ENCODE peak calls at places on chromosomes 12 and 14, in five cellular contexts. U is mammary epithelial cell, Q is breast epithelium, S is H9, V is RWPE1. T is an unnamed sample.

GRCh38 chr12:79685068-79685467 is 5.7 kb downstream of the PAWR start:
- DNase-seq in U (peak), S (no peak), Q (no peak), V (peak), T (no peak)

GRCh38 chr14:86065407-86065806 is 535.5 kb downstream of the FLRT2 start:
- DNase-seq in S (no peak), U (no peak), V (no peak), Q (no peak), T (no peak)

GRCh38 chr14:100871234-100872186 is 32.0 kb downstream of the RTL1 start:
- DNase-seq in Q (no peak), U (peak), V (peak), S (no peak), T (no peak)

GRCh38 chr12:117134059-117134458 is 34.8 kb upstream of the TESC start:
- DNase-seq in V (no peak), S (no peak), Q (no peak), U (no peak), T (no peak)

GRCh38 chr14:38080696-38081095 is 127.0 kb upstream of the SSTR1 start:
- DNase-seq in S (no peak), V (no peak), Q (no peak), U (no peak), T (no peak)

GRCh38 chr12:52260351-52261210 is 13.9 kb upstream of the KRT86 start:
- DNase-seq in U (no peak), Q (no peak), S (no peak), V (no peak), T (no peak)

GRCh38 chr14:56112781-56113180 is 5.4 kb upstream of the PELI2 start:
- DNase-seq in S (no peak), V (no peak), U (no peak), Q (no peak), T (no peak)

GRCh38 chr14:91889477-91890211 is 22.3 kb upstream of the TC2N start:
- DNase-seq in S (no peak), V (no peak), Q (peak), U (no peak), T (no peak)

GRCh38 chr12:92042791-92043531 is 102.7 kb downstream of the BTG1 start:
- DNase-seq in U (peak), V (no peak), S (no peak), Q (no peak), T (no peak)

GRCh38 chr12:100154472-100155247 is 12.0 kb upstream of the BLTP3B start:
- DNase-seq in Q (no peak), U (peak), V (peak), S (peak), T (no peak)

GRCh38 chr14:56340921-56341320 is 222.7 kb downstream of the PELI2 start:
- DNase-seq in U (no peak), Q (no peak), S (no peak), V (no peak), T (no peak)

GRCh38 chr12:108193922-108194321 is 64.8 kb downstream of the WSCD2 start:
- DNase-seq in V (peak), U (no peak), Q (no peak), S (no peak), T (no peak)

GRCh38 chr14:101502761-101503392 is 58.4 kb upstream of the DIO3 start:
- DNase-seq in V (no peak), Q (peak), U (no peak), S (peak), T (no peak)

GRCh38 chr12:4540633-4541032 is 1.9 kb downstream of the RAD51AP1 start:
- DNase-seq in U (no peak), S (no peak), V (no peak), Q (no peak), T (no peak)

DNA sequence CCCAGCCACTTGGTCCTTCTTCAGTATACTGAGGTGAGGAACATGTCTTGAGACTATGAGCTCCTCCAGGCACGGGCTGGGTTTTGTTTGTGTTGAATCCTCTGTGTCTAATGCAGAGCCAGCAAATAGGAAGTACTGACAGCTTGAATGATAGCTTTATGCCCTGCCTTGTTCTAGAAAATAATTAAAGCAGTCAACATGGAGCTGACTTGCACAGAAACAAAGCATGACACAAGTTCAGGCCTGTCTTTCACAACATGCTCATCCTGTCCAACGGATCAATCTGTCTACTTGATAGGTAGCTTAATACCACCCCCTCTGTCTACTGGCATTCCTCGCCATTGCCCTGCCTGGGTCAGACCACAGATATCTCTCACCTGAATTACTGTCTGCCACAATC is 140.9 kb downstream of the ESRRB start:
- DNase-seq in Q (no peak), S (no peak), U (peak), V (peak), T (no peak)
- TF ChIP-seq CTCF in Q (no peak), S (no peak), U (no peak), V (no peak), T (no peak)

GRCh38 chr14:69316449-69317391 is 56.8 kb downstream of the GALNT16 start:
- DNase-seq in V (peak), Q (peak), U (peak), S (peak), T (peak)
- TF ChIP-seq CTCF in V (no peak), Q (no peak), U (no peak), S (peak), T (no peak)

GRCh38 chr12:76790564-76791552 is 26.9 kb downstream of the ZDHHC17 start:
- DNase-seq in U (no peak), V (peak), S (no peak), Q (no peak), T (no peak)
- TF ChIP-seq CTCF in U (peak), V (peak), S (peak), Q (peak), T (peak)

DNA sequence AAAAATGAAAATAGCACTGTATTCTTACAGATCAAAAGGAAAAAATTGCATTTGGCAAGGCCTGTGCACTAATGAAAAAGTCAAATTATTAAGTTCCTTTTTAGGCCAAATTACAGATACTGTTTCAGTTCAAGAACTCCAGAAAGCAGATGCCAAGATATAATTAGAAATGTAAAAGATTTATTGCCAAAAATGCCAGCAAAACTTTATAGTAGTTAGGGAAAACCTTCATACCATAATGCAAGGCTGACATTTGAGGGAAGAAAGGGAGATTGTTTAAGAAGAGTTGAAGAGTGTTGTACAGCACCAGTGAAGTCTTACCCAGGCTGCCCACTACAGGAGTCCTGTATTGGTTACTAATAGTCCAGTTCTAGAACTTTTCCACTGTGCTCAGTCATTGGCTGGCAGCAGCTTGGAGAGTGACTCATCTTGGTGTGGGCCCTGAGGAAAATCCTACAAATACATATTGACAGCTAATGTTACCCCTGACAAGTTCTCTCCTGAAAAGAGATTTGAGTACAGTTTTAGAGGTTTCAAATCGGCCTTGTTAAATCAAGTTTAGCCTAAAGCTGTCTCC is 600.4 kb downstream of the C12orf50 start:
- DNase-seq in V (peak), S (no peak), Q (no peak), U (peak), T (no peak)
- TF ChIP-seq CTCF in V (no peak), S (no peak), Q (no peak), U (no peak), T (no peak)

GRCh38 chr12:54628186-54628846 is 6.4 kb downstream of the LACRT start:
- DNase-seq in V (no peak), U (no peak), Q (no peak), S (peak), T (no peak)

GRCh38 chr12:54627304-54627703 is 7.4 kb downstream of the LACRT start:
- DNase-seq in V (no peak), U (no peak), S (peak), Q (no peak), T (no peak)

GRCh38 chr12:54624316-54625279 is 10.1 kb downstream of the LACRT start:
- DNase-seq in U (no peak), Q (no peak), S (peak), V (no peak), T (no peak)

GRCh38 chr12:54616933-54617535 is 17.7 kb downstream of the LACRT start:
- DNase-seq in V (no peak), Q (no peak), S (peak), U (no peak), T (no peak)

GRCh38 chr12:54622463-54623183 is 12.1 kb downstream of the LACRT start:
- DNase-seq in U (no peak), Q (no peak), V (peak), S (no peak), T (no peak)
- TF ChIP-seq CTCF in U (peak), Q (no peak), V (peak), S (peak), T (no peak)

GRCh38 chr14:39734306-39734705 is 302.1 kb upstream of the FBXO33 start:
- DNase-seq in U (no peak), Q (no peak), V (no peak), S (peak), T (no peak)

GRCh38 chr14:39733741-39734140 is 301.5 kb upstream of the FBXO33 start:
- DNase-seq in Q (no peak), V (no peak), U (no peak), S (no peak), T (no peak)

GRCh38 chr14:39726563-39726962 is 294.3 kb upstream of the FBXO33 start:
- DNase-seq in S (no peak), V (no peak), Q (no peak), U (no peak), T (no peak)

DNA sequence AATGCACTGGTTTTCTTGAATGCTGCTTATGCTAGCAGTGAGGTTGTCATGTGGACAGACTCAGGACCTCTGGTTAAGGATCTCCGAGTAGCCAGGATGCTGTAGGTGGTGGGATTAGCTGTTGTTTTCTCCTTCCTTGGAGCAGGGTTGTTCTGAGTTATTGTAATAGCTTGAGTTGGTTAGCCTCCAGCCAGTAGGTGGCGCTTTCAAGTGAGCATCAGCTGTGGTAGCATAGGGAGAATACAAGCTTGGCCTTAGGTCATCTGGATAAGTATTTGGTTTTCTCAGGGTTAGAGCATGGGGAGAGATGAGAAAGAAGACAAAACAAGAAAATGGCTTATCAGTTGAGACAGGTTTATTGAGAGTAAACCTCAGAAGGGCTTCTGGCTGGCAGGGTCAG is 299.7 kb upstream of the FBXO33 start:
- DNase-seq in V (no peak), U (no peak), Q (no peak), S (no peak), T (no peak)
- TF ChIP-seq CTCF in V (no peak), U (no peak), Q (no peak), S (peak), T (no peak)